ENCODE peak calls at places on chromosomes 13 and 19, in eight cellular contexts. One of them, this sample, is unnamed.

GRCh38 chr13:94345374-94346195 is 133.9 kb downstream of the DCT start:
- DNase-seq in cardiac muscle cell: peak
- DNase-seq in stimulated activated CD8-positive, alpha-beta memory T cell treated with anti-CD3 and anti-CD28 coated beads, Interleukin-4, amount 100 ng/mL, for 1 hour: no peak
- DNase-seq in NCI-H446: peak
- DNase-seq in sigmoid colon: no peak
- DNase-seq in ELF-1: no peak
- DNase-seq in activated CD8-positive, alpha-beta memory T cell treated with anti-CD3 and anti-CD28 coated beads for 48 hours: no peak
- DNase-seq in Daoy: no peak
- DNase-seq in this sample: peak

GRCh38 chr13:22278336-22278929 is 607.6 kb downstream of the FGF9 start:
- DNase-seq in Daoy: peak
- DNase-seq in sigmoid colon: no peak
- DNase-seq in NCI-H446: peak
- DNase-seq in cardiac muscle cell: peak
- DNase-seq in activated CD8-positive, alpha-beta memory T cell treated with anti-CD3 and anti-CD28 coated beads for 48 hours: peak
- DNase-seq in ELF-1: peak
- DNase-seq in stimulated activated CD8-positive, alpha-beta memory T cell treated with anti-CD3 and anti-CD28 coated beads, Interleukin-4, amount 100 ng/mL, for 1 hour: peak
- DNase-seq in this sample: peak

GRCh38 chr13:106183410-106184128 is 351.9 kb downstream of the EFNB2 start:
- DNase-seq in ELF-1: no peak
- DNase-seq in Daoy: no peak
- DNase-seq in NCI-H446: no peak
- DNase-seq in activated CD8-positive, alpha-beta memory T cell treated with anti-CD3 and anti-CD28 coated beads for 48 hours: no peak
- DNase-seq in stimulated activated CD8-positive, alpha-beta memory T cell treated with anti-CD3 and anti-CD28 coated beads, Interleukin-4, amount 100 ng/mL, for 1 hour: no peak
- DNase-seq in cardiac muscle cell: no peak
- DNase-seq in sigmoid colon: no peak
- DNase-seq in this sample: no peak

GRCh38 chr19:38733493-38734175 is 10.6 kb downstream of the CAPN12 start:
- DNase-seq in stimulated activated CD8-positive, alpha-beta memory T cell treated with anti-CD3 and anti-CD28 coated beads, Interleukin-4, amount 100 ng/mL, for 1 hour: no peak
- DNase-seq in activated CD8-positive, alpha-beta memory T cell treated with anti-CD3 and anti-CD28 coated beads for 48 hours: no peak
- DNase-seq in Daoy: peak
- DNase-seq in cardiac muscle cell: no peak
- DNase-seq in NCI-H446: no peak
- DNase-seq in ELF-1: no peak
- DNase-seq in sigmoid colon: peak
- DNase-seq in this sample: no peak

GRCh38 chr13:50125556-50126377 is 110.5 kb downstream of the KCNRG start:
- DNase-seq in cardiac muscle cell: peak
- DNase-seq in Daoy: peak
- DNase-seq in ELF-1: peak
- DNase-seq in activated CD8-positive, alpha-beta memory T cell treated with anti-CD3 and anti-CD28 coated beads for 48 hours: no peak
- DNase-seq in stimulated activated CD8-positive, alpha-beta memory T cell treated with anti-CD3 and anti-CD28 coated beads, Interleukin-4, amount 100 ng/mL, for 1 hour: peak
- DNase-seq in sigmoid colon: peak
- DNase-seq in NCI-H446: peak
- DNase-seq in this sample: peak

GRCh38 chr19:44684892-44685847 is 13.8 kb upstream of the CEACAM16 start:
- DNase-seq in Daoy: peak
- DNase-seq in activated CD8-positive, alpha-beta memory T cell treated with anti-CD3 and anti-CD28 coated beads for 48 hours: no peak
- DNase-seq in sigmoid colon: no peak
- DNase-seq in NCI-H446: no peak
- DNase-seq in cardiac muscle cell: peak
- DNase-seq in stimulated activated CD8-positive, alpha-beta memory T cell treated with anti-CD3 and anti-CD28 coated beads, Interleukin-4, amount 100 ng/mL, for 1 hour: no peak
- DNase-seq in ELF-1: peak
- DNase-seq in this sample: no peak

GRCh38 chr13:40420160-40420740 is 246.2 kb downstream of the FOXO1 start:
- DNase-seq in ELF-1: no peak
- DNase-seq in stimulated activated CD8-positive, alpha-beta memory T cell treated with anti-CD3 and anti-CD28 coated beads, Interleukin-4, amount 100 ng/mL, for 1 hour: no peak
- DNase-seq in NCI-H446: no peak
- DNase-seq in activated CD8-positive, alpha-beta memory T cell treated with anti-CD3 and anti-CD28 coated beads for 48 hours: no peak
- DNase-seq in cardiac muscle cell: no peak
- DNase-seq in sigmoid colon: no peak
- DNase-seq in Daoy: no peak
- DNase-seq in this sample: no peak

GRCh38 chr13:83731113-83731512 is 151.2 kb downstream of the SLITRK1 start:
- DNase-seq in ELF-1: no peak
- DNase-seq in stimulated activated CD8-positive, alpha-beta memory T cell treated with anti-CD3 and anti-CD28 coated beads, Interleukin-4, amount 100 ng/mL, for 1 hour: no peak
- DNase-seq in activated CD8-positive, alpha-beta memory T cell treated with anti-CD3 and anti-CD28 coated beads for 48 hours: no peak
- DNase-seq in cardiac muscle cell: no peak
- DNase-seq in sigmoid colon: no peak
- DNase-seq in NCI-H446: no peak
- DNase-seq in Daoy: no peak
- DNase-seq in this sample: no peak

GRCh38 chr19:29966594-29967249 is 24.7 kb downstream of the URI1 start:
- DNase-seq in NCI-H446: no peak
- DNase-seq in cardiac muscle cell: peak
- DNase-seq in stimulated activated CD8-positive, alpha-beta memory T cell treated with anti-CD3 and anti-CD28 coated beads, Interleukin-4, amount 100 ng/mL, for 1 hour: no peak
- DNase-seq in activated CD8-positive, alpha-beta memory T cell treated with anti-CD3 and anti-CD28 coated beads for 48 hours: no peak
- DNase-seq in Daoy: no peak
- DNase-seq in ELF-1: no peak
- DNase-seq in sigmoid colon: no peak
- DNase-seq in this sample: no peak

GRCh38 chr19:15324791-15325519 is 7.4 kb downstream of the BRD4 start:
- DNase-seq in ELF-1: no peak
- DNase-seq in cardiac muscle cell: no peak
- DNase-seq in sigmoid colon: no peak
- DNase-seq in activated CD8-positive, alpha-beta memory T cell treated with anti-CD3 and anti-CD28 coated beads for 48 hours: no peak
- DNase-seq in NCI-H446: no peak
- DNase-seq in Daoy: no peak
- DNase-seq in stimulated activated CD8-positive, alpha-beta memory T cell treated with anti-CD3 and anti-CD28 coated beads, Interleukin-4, amount 100 ng/mL, for 1 hour: no peak
- DNase-seq in this sample: no peak

GRCh38 chr13:33487575-33488243 is 202.2 kb upstream of the STARD13 start:
- DNase-seq in Daoy: peak
- DNase-seq in sigmoid colon: no peak
- DNase-seq in cardiac muscle cell: peak
- DNase-seq in activated CD8-positive, alpha-beta memory T cell treated with anti-CD3 and anti-CD28 coated beads for 48 hours: no peak
- DNase-seq in NCI-H446: peak
- DNase-seq in ELF-1: peak
- DNase-seq in stimulated activated CD8-positive, alpha-beta memory T cell treated with anti-CD3 and anti-CD28 coated beads, Interleukin-4, amount 100 ng/mL, for 1 hour: no peak
- DNase-seq in this sample: no peak

GRCh38 chr13:79549355-79550106 is 68.6 kb downstream of the NDFIP2 start:
- DNase-seq in Daoy: no peak
- DNase-seq in cardiac muscle cell: peak
- DNase-seq in activated CD8-positive, alpha-beta memory T cell treated with anti-CD3 and anti-CD28 coated beads for 48 hours: no peak
- DNase-seq in ELF-1: no peak
- DNase-seq in stimulated activated CD8-positive, alpha-beta memory T cell treated with anti-CD3 and anti-CD28 coated beads, Interleukin-4, amount 100 ng/mL, for 1 hour: no peak
- DNase-seq in NCI-H446: no peak
- DNase-seq in sigmoid colon: no peak
- DNase-seq in this sample: no peak

GRCh38 chr13:76293346-76293745 is 592.9 kb downstream of the KCTD12 start:
- DNase-seq in NCI-H446: no peak
- DNase-seq in sigmoid colon: no peak
- DNase-seq in cardiac muscle cell: peak
- DNase-seq in Daoy: peak
- DNase-seq in activated CD8-positive, alpha-beta memory T cell treated with anti-CD3 and anti-CD28 coated beads for 48 hours: no peak
- DNase-seq in ELF-1: no peak
- DNase-seq in stimulated activated CD8-positive, alpha-beta memory T cell treated with anti-CD3 and anti-CD28 coated beads, Interleukin-4, amount 100 ng/mL, for 1 hour: no peak
- DNase-seq in this sample: no peak

GRCh38 chr13:86986448-86986847 is 684.7 kb upstream of the SLITRK5 start:
- DNase-seq in ELF-1: no peak
- DNase-seq in stimulated activated CD8-positive, alpha-beta memory T cell treated with anti-CD3 and anti-CD28 coated beads, Interleukin-4, amount 100 ng/mL, for 1 hour: no peak
- DNase-seq in activated CD8-positive, alpha-beta memory T cell treated with anti-CD3 and anti-CD28 coated beads for 48 hours: no peak
- DNase-seq in Daoy: no peak
- DNase-seq in cardiac muscle cell: no peak
- DNase-seq in sigmoid colon: no peak
- DNase-seq in NCI-H446: no peak
- DNase-seq in this sample: no peak

GRCh38 chr13:79338343-79338742 is 67.7 kb downstream of the RBM26 start:
- DNase-seq in cardiac muscle cell: no peak
- DNase-seq in ELF-1: no peak
- DNase-seq in NCI-H446: no peak
- DNase-seq in sigmoid colon: no peak
- DNase-seq in activated CD8-positive, alpha-beta memory T cell treated with anti-CD3 and anti-CD28 coated beads for 48 hours: no peak
- DNase-seq in stimulated activated CD8-positive, alpha-beta memory T cell treated with anti-CD3 and anti-CD28 coated beads, Interleukin-4, amount 100 ng/mL, for 1 hour: no peak
- DNase-seq in Daoy: no peak
- DNase-seq in this sample: no peak